ENCODE peak calls at places on chromosomes 6 and 20, in seven cellular contexts. Q is mammary epithelial cell, H is DND-41, C is MM.1S, I is fibroblast of lung, X is endothelial cell of umbilical vein, L is adipocyte. G is an unnamed sample.

GRCh38 chr6:22808466-22808865 is 239.1 kb downstream of the HDGFL1 start:
- DNase-seq in H (no peak), C (no peak), X (peak; percentile 71), L (no peak), I (no peak), Q (no peak), G (no peak)

GRCh38 chr20:21677261-21677660 is 28.2 kb upstream of the PAX1 start:
- DNase-seq in C (no peak), Q (no peak), L (no peak), H (no peak), X (no peak), I (no peak), G (no peak)

GRCh38 chr6:14882394-14883073 is 363.3 kb upstream of the JARID2 start:
- DNase-seq in L (peak; percentile 30), X (no peak), C (no peak), Q (no peak), I (peak; percentile 9), H (no peak), G (no peak)

GRCh38 chr6:155850408-155850841 is 394.8 kb upstream of the NOX3 start:
- DNase-seq in H (no peak), L (peak; percentile 1), I (peak; percentile 77), C (no peak), Q (peak; percentile 39), X (peak; percentile 80), G (no peak)

GRCh38 chr20:43541214-43541613 is 17.6 kb upstream of the SGK2 start:
- DNase-seq in X (no peak), Q (peak; percentile 65), I (peak; percentile 35), C (no peak), H (no peak), L (peak; percentile 84), G (no peak)

GRCh38 chr6:100514603-100515002 is 49.9 kb upstream of the SIM1 start:
- DNase-seq in H (no peak), Q (no peak), X (no peak), L (no peak), C (no peak), I (no peak), G (no peak)

GRCh38 chr20:15739056-15739455 is 834.2 kb downstream of the KIF16B start:
- DNase-seq in L (no peak), C (no peak), I (no peak), H (no peak), X (no peak), Q (no peak), G (no peak)

GRCh38 chr20:25073544-25073943 is 8.4 kb downstream of the VSX1 start:
- DNase-seq in I (no peak), L (no peak), Q (no peak), C (no peak), H (no peak), X (no peak), G (no peak)

GRCh38 chr6:162385980-162386379 is 341.6 kb downstream of the PRKN start:
- DNase-seq in L (no peak), C (no peak), X (no peak), I (peak; percentile 41), Q (no peak), H (no peak), G (no peak)

GRCh38 chr6:63764318-63764916 is 128.8 kb downstream of the PHF3 start:
- DNase-seq in X (peak; percentile 52), C (peak; percentile 53), L (peak; percentile 84), Q (no peak), I (peak; percentile 18), H (no peak), G (no peak)

GRCh38 chr6:127403636-127404035 is 55.6 kb downstream of the KIAA0408 start:
- DNase-seq in I (no peak), X (no peak), H (no peak), Q (no peak), C (peak; percentile 82), L (no peak), G (no peak)

GRCh38 chr6:144377586-144377985 is 92.5 kb downstream of the UTRN start:
- DNase-seq in X (peak; percentile 67), L (peak; percentile 63), C (no peak), I (peak; percentile 72), Q (peak; percentile 30), H (peak; percentile 60), G (peak; percentile 76)

GRCh38 chr6:11460837-11461661 is 76.5 kb upstream of the TMEM170B start:
- DNase-seq in Q (no peak), I (no peak), C (peak; percentile 57), L (peak; percentile 28), X (no peak), H (no peak), G (no peak)

GRCh38 chr6:45961125-45961524 is 54.5 kb downstream of the CLIC5 start:
- DNase-seq in X (no peak), L (no peak), C (no peak), Q (no peak), H (no peak), I (peak; percentile 21), G (no peak)

GRCh38 chr6:111482959-111483735 is at the start of gene REV3L:
- DNase-seq in Q (peak; percentile 82), L (peak; percentile 92), H (peak; percentile 95), I (peak; percentile 86), X (peak; percentile 86), C (peak; percentile 83), G (peak; percentile 96)

GRCh38 chr6:165889636-165890403 is 226.8 kb upstream of the PDE10A start:
- DNase-seq in I (peak; percentile 21), H (peak; percentile 34), Q (no peak), X (no peak), L (no peak), C (no peak), G (no peak)

GRCh38 chr6:110140650-110141049 is 38.8 kb downstream of the WASF1 start:
- DNase-seq in I (peak; percentile 15), L (peak; percentile 71), Q (peak; percentile 65), X (peak; percentile 8), H (no peak), C (no peak), G (no peak)

GRCh38 chr20:62824476-62825287 is 7.8 kb downstream of the COL9A3 start:
- DNase-seq in Q (no peak), C (peak; percentile 52), I (peak; percentile 52), X (no peak), L (peak; percentile 38), H (peak; percentile 81), G (peak; percentile 90)

GRCh38 chr20:4217349-4217761 is 202.0 kb upstream of the RNF24 start:
- DNase-seq in L (no peak), I (peak; percentile 19), H (no peak), Q (peak; percentile 31), X (no peak), C (no peak), G (no peak)

GRCh38 chr20:19886666-19887288 is 128.7 kb downstream of the RIN2 start:
- DNase-seq in H (no peak), L (no peak), Q (peak; percentile 34), X (no peak), C (no peak), I (peak; percentile 18), G (no peak)
- H3K4me1 ChIP-seq in H (no peaks in the 10 kb centered on the region), L (peaks cover 54% of the 10 kb centered on the region), Q (peaks cover 62% of the 10 kb centered on the region), X (peaks cover 50% of the 10 kb centered on the region), C (no peaks in the 10 kb centered on the region), I (peaks cover 26% of the 10 kb centered on the region), G (peaks cover 39% of the 10 kb centered on the region)

GRCh38 chr6:158536891-158537798 is 22.7 kb upstream of the TMEM181 start:
- DNase-seq in X (no peak), H (no peak), Q (peak; percentile 25), I (peak; percentile 61), C (no peak), L (peak; percentile 77), G (peak; percentile 83)

GRCh38 chr6:158536084-158536890 is 23.6 kb upstream of the TMEM181 start:
- DNase-seq in H (peak; percentile 49), L (peak; percentile 83), X (peak; percentile 64), Q (peak; percentile 60), I (peak; percentile 68), C (peak; percentile 36), G (peak; percentile 88)

GRCh38 chr6:158539363-158539762 is 20.5 kb upstream of the TMEM181 start:
- DNase-seq in X (no peak), C (no peak), Q (no peak), H (no peak), I (no peak), L (no peak), G (no peak)

GRCh38 chr6:158543606-158544185 is 16.2 kb upstream of the TMEM181 start:
- DNase-seq in I (no peak), C (no peak), L (no peak), H (no peak), X (no peak), Q (no peak), G (no peak)

DNA sequence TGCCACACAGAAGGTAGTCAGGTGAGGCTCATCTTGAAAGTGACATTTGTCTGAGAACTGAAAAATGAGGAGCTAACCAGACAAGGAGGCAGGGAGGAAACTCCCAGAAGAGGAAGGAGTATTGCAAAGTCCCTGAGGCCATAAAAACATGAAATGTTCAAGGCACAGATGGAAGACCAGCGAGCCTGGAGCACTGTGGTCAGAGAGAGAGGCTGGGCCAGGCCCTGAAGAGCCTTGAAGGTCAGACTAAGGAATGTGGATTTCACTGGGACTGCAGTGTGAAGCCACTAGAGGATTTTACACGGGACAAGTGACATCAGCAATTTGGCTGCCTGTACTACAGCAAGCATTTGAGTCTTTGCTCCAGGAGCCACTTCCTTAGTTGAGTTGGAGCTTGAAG is 21.1 kb upstream of the TMEM181 start:
- DNase-seq in L (no peak), X (no peak), I (no peak), Q (no peak), C (no peak), H (no peak), G (no peak)
- H3K9ac ChIP-seq in L (no peak overlapping the region), X (no peak overlapping the region), I (no peak overlapping the region), Q (no peak overlapping the region), C (no peak overlapping the region), H (no peak overlapping the region), G (no peak overlapping the region)

GRCh38 chr6:19839788-19840187 is 2.6 kb downstream of the ID4 start:
- DNase-seq in L (no peak), H (no peak), Q (no peak), C (no peak), I (no peak), X (no peak), G (no peak)
- H3K4me3 ChIP-seq in L (peak overlapping the region; percentile 94), H (no peak overlapping the region), Q (no peak overlapping the region), C (no peak overlapping the region), I (no peak overlapping the region), X (no peak overlapping the region), G (peak overlapping the region; percentile 86)

DNA sequence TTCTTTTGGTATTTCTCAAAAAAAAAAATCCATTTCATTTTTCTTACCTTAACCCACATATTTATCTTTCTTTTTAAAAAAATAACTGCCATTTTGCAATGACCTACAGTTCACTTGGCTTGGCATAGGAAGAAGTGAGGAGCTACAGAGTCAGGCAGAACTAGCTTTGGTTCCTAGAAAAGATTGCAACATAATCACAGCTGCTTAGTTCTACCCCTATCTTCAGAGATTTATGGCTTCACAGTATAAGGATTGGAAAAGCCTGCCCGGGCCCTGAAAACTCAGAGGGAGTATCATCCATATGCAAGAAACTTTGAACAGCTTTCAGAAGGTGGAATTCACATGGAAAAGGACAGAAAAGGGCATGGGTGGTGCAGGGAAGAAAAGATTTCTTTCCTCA is 774.2 kb upstream of the CHD6 start:
- DNase-seq in Q (no peak), L (no peak), I (no peak), H (no peak), C (no peak), X (no peak), G (no peak)
- H3K4me1 ChIP-seq in Q (no peaks in the 10 kb centered on the region), L (peaks cover 5% of the 10 kb centered on the region), I (no peaks in the 10 kb centered on the region), H (no peaks in the 10 kb centered on the region), C (no peaks in the 10 kb centered on the region), X (no peaks in the 10 kb centered on the region), G (no peaks in the 10 kb centered on the region)

G was measured in kidney.